ENCODE peak calls at places on chromosome 1, in five cellular contexts. X is right atrium auricular region, L is heart right ventricle, D is A549, J is spleen. Q is an unnamed sample.
A peak's percentile ranks its signal among the peaks of the same experiment; 100 is the strongest.

GRCh38 chr1:55049271-55049913 is 10.0 kb downstream of the PCSK9 start:
- DNase-seq in D (no peak), L (no peak), X (no peak), J (no peak), Q (no peak)

GRCh38 chr1:108742268-108742667 is 4.2 kb upstream of the STXBP3 start:
- DNase-seq in L (no peak), X (no peak), D (no peak), J (no peak), Q (no peak)

GRCh38 chr1:10283318-10283984 is 73.1 kb downstream of the KIF1B start:
- DNase-seq in L (no peak), D (no peak), J (no peak), X (no peak), Q (no peak)

GRCh38 chr1:156889802-156890585 is 3.5 kb upstream of the PEAR1 start:
- DNase-seq in J (no peak), L (peak; percentile 84), D (peak; percentile 87), X (peak; percentile 84), Q (peak; percentile 22)

GRCh38 chr1:72051538-72051937 is 230.8 kb downstream of the NEGR1 start:
- DNase-seq in J (no peak), X (no peak), D (no peak), L (no peak), Q (no peak)

GRCh38 chr1:30957560-30958222 is 49.1 kb upstream of the SDC3 start:
- DNase-seq in L (no peak), X (no peak), J (no peak), D (no peak), Q (no peak)

GRCh38 chr1:57024855-57025254 is 59.0 kb upstream of the C8B start:
- DNase-seq in J (no peak), X (no peak), D (no peak), L (no peak), Q (no peak)

GRCh38 chr1:153794671-153795324 is 19.6 kb downstream of the SLC27A3 start:
- DNase-seq in D (no peak), X (no peak), L (no peak), J (no peak), Q (no peak)

GRCh38 chr1:228064741-228065542 is 17.6 kb upstream of the ARF1 start:
- DNase-seq in L (no peak), D (no peak), X (no peak), J (peak; percentile 59), Q (no peak)

GRCh38 chr1:171858701-171859100 is 17.4 kb downstream of the DNM3 start:
- DNase-seq in L (no peak), J (no peak), X (no peak), D (no peak), Q (no peak)

GRCh38 chr1:222643603-222643936 is 25.7 kb downstream of the MIA3 start:
- DNase-seq in D (peak; percentile 79), X (no peak), J (no peak), L (no peak), Q (no peak)

GRCh38 chr1:15090373-15090772 is 63.2 kb upstream of the TMEM51 start:
- DNase-seq in L (no peak), D (no peak), X (no peak), J (peak; percentile 91), Q (no peak)

GRCh38 chr1:239197871-239198270 is 188.5 kb upstream of the CHRM3 start:
- DNase-seq in D (no peak), X (no peak), J (no peak), L (no peak), Q (no peak)

GRCh38 chr1:204584699-204585372 is 68.6 kb downstream of the MDM4 start:
- DNase-seq in J (peak; percentile 85), D (no peak), L (no peak), X (no peak), Q (peak; percentile 4)

GRCh38 chr1:223802602-223803001 is 43.1 kb downstream of the TP53BP2 start:
- DNase-seq in L (no peak), J (no peak), D (no peak), X (no peak), Q (no peak)

GRCh38 chr1:113981962-113982931 is 3.0 kb downstream of the OLFML3 start:
- DNase-seq in J (no peak), X (peak; percentile 79), L (peak; percentile 38), D (no peak), Q (no peak)

GRCh38 chr1:46193984-46194570 is 4.2 kb downstream of the POMGNT1 start:
- DNase-seq in L (no peak), D (no peak), J (no peak), X (no peak), Q (no peak)

GRCh38 chr1:30708361-30708728 is 15.0 kb downstream of the MATN1 start:
- DNase-seq in J (no peak), L (no peak), D (no peak), X (no peak), Q (no peak)

GRCh38 chr1:209249280-209249670 is 334.2 kb upstream of the CAMK1G start:
- DNase-seq in J (no peak), D (no peak), L (no peak), X (no peak), Q (no peak)

GRCh38 chr1:233304489-233305102 is 9.1 kb upstream of the PCNX2 start:
- DNase-seq in D (peak; percentile 38), X (no peak), L (no peak), J (no peak), Q (no peak)

GRCh38 chr1:177278626-177279390 is 108.0 kb downstream of the BRINP2 start:
- DNase-seq in L (no peak), D (no peak), X (no peak), J (no peak), Q (no peak)

GRCh38 chr1:113046569-113046968 is 26.4 kb upstream of the LRIG2 start:
- DNase-seq in L (no peak), D (no peak), X (peak; percentile 9), J (no peak), Q (no peak)

GRCh38 chr1:102970496-102971078 is 137.7 kb downstream of the COL11A1 start:
- DNase-seq in L (no peak), X (no peak), J (no peak), D (peak; percentile 65), Q (no peak)

GRCh38 chr1:171788696-171789095 is 7.2 kb downstream of the METTL13 start:
- DNase-seq in D (no peak), X (no peak), J (no peak), L (no peak), Q (no peak)

GRCh38 chr1:200979574-200980451 is 43.7 kb downstream of the KIF21B start:
- DNase-seq in D (peak; percentile 57), X (no peak), J (peak; percentile 88), L (no peak), Q (peak; percentile 43)

GRCh38 chr1:98706173-98706848 is 44.8 kb downstream of the SNX7 start:
- DNase-seq in X (no peak), D (no peak), J (no peak), L (no peak), Q (no peak)

GRCh38 chr1:5369223-5369622 is 623.0 kb downstream of the NPHP4 start:
- DNase-seq in L (no peak), X (no peak), D (no peak), J (no peak), Q (no peak)

GRCh38 chr1:18246543-18246942 is 138.9 kb downstream of the IGSF21 start:
- DNase-seq in L (no peak), J (no peak), X (no peak), D (peak; percentile 6), Q (no peak)

GRCh38 chr1:18240906-18241305 is 133.3 kb downstream of the IGSF21 start:
- DNase-seq in D (no peak), L (no peak), X (no peak), J (no peak), Q (no peak)

GRCh38 chr1:18244762-18245161 is 137.2 kb downstream of the IGSF21 start:
- DNase-seq in D (no peak), J (no peak), L (no peak), X (no peak), Q (no peak)

GRCh38 chr1:18241932-18242331 is 134.3 kb downstream of the IGSF21 start:
- DNase-seq in D (no peak), X (no peak), L (no peak), J (no peak), Q (no peak)

DNA sequence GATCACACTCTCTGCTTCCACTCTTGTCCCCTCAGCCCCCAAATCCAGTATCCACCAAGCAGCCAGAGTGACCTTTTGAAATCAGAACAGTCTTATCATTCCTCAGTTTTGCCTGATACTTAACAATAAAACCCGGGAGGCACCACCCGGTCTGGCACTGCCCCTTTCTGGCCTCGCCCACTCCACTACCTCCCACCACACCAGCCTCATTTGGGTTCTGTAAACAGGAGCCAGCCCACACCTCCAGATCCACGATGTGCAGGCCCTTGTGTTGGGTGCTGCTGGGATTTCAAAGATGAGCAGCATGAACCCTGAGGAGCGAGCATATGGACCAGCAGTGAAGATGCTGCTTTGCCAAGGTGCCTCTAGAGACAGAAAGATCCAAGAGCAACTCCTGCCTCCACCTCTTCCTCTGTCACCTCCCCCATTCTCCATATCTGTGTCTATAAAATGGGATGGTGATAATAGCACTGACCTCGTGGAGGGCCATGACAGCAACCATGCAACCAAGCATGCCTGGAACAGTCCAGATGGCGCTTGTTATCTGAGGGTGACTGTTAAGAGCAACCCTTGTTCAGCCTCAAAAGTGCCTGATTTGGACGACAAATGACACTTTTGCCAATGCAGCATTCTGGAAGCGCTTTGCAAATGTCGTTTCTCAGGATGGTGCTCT is 136.0 kb downstream of the IGSF21 start:
- DNase-seq in D (no peak), X (no peak), L (no peak), J (no peak), Q (no peak)
- H3K4me1 ChIP-seq in D (no peaks in the 10 kb centered on the region), X (no peaks in the 10 kb centered on the region), L (no peaks in the 10 kb centered on the region), J (no peaks in the 10 kb centered on the region), Q (no peaks in the 10 kb centered on the region)

GRCh38 chr1:158117854-158118691 is 62.6 kb upstream of the CD1D start:
- DNase-seq in J (peak; percentile 89), X (peak; percentile 68), L (peak; percentile 28), D (peak; percentile 57), Q (no peak)
- H3K4me3 ChIP-seq in J (peak overlapping the region; percentile 19), X (peak overlapping the region; percentile 18), L (no peak overlapping the region), D (no peak overlapping the region), Q (no peak overlapping the region)

GRCh38 chr1:16441312-16441641 is 753 bp downstream of the NECAP2 start:
- DNase-seq in J (no peak), D (no peak), L (no peak), X (no peak), Q (no peak)
- H3K27ac ChIP-seq in J (peak overlapping the region; percentile 91), D (peak overlapping the region; percentile 98), L (peak overlapping the region; percentile 85), X (peak overlapping the region; percentile 81), Q (peak overlapping the region; percentile 99)

GRCh38 chr1:160309183-160309535 is 24.2 kb upstream of the PEX19 start:
- DNase-seq in D (no peak), L (no peak), X (no peak), J (no peak), Q (no peak)
- H3K4me1 ChIP-seq in D (no peaks in the 10 kb centered on the region), L (no peaks in the 10 kb centered on the region), X (no peaks in the 10 kb centered on the region), J (no peaks in the 10 kb centered on the region), Q (no peaks in the 10 kb centered on the region)